ENCODE peak calls at places on chromosome 14, in four cellular contexts. K is DMS79, R is aorta, M is A549. B is an unnamed sample.

GRCh38 chr14:87883750-87884149 is 109.2 kb downstream of the GALC start:
- DNase-seq in R (no peak), M (no peak), K (no peak), B (no peak)

GRCh38 chr14:99318959-99319295 is 46.9 kb upstream of the BCL11B start:
- DNase-seq in M (no peak), K (no peak), R (no peak), B (no peak)

GRCh38 chr14:22319526-22320352 is 269.3 kb downstream of the DAD1 start:
- DNase-seq in M (peak; percentile 73), K (no peak), R (peak; percentile 56), B (no peak)

GRCh38 chr14:100895411-100895810 is 8.1 kb downstream of the RTL1 start:
- DNase-seq in K (no peak), R (no peak), M (no peak), B (no peak)

GRCh38 chr14:21011136-21011535 is 12.0 kb downstream of the SLC39A2 start:
- DNase-seq in R (no peak), K (no peak), M (no peak), B (no peak)

GRCh38 chr14:68945190-68945584 is 33.9 kb downstream of the ACTN1 start:
- DNase-seq in M (no peak), R (no peak), K (no peak), B (no peak)

GRCh38 chr14:70013269-70013873 is 134.2 kb downstream of the SMOC1 start:
- DNase-seq in R (no peak), M (peak; percentile 41), K (no peak), B (no peak)

GRCh38 chr14:92659765-92660561 is 88.5 kb downstream of the LGMN start:
- DNase-seq in K (no peak), M (no peak), R (peak; percentile 83), B (no peak)

GRCh38 chr14:30620178-30620577 is 1.9 kb upstream of the SCFD1 start:
- DNase-seq in M (peak; percentile 7), K (no peak), R (no peak), B (no peak)

GRCh38 chr14:94180655-94181271 is 6.6 kb downstream of the PPP4R4 start:
- DNase-seq in M (peak; percentile 48), R (no peak), K (no peak), B (no peak)

GRCh38 chr14:39219075-39219499 is 14.6 kb upstream of the MIA2 start:
- DNase-seq in M (peak; percentile 45), R (no peak), K (no peak), B (no peak)

GRCh38 chr14:83607682-83608081 is 1922.3 kb upstream of the FLRT2 start:
- DNase-seq in M (no peak), R (no peak), K (no peak), B (no peak)

GRCh38 chr14:31895206-31895605 is 181.9 kb upstream of the ARHGAP5 start:
- DNase-seq in M (no peak), K (no peak), R (no peak), B (no peak)

GRCh38 chr14:58713677-58714076 is 75.9 kb downstream of the DACT1 start:
- DNase-seq in R (no peak), M (no peak), K (no peak), B (no peak)

GRCh38 chr14:65287264-65288131 is 125.0 kb upstream of the FUT8 start:
- DNase-seq in R (no peak), M (no peak), K (no peak), B (no peak)

GRCh38 chr14:91228112-91229004 is 16.1 kb downstream of the GPR68 start:
- DNase-seq in M (no peak), R (no peak), K (no peak), B (no peak)

GRCh38 chr14:65054471-65055085 is 47.7 kb downstream of the MAX start:
- DNase-seq in K (no peak), R (peak; percentile 60), M (no peak), B (peak; percentile 59)

GRCh38 chr14:77490347-77490986 is 8.1 kb downstream of the ISM2 start:
- DNase-seq in K (no peak), R (no peak), M (no peak), B (no peak)

GRCh38 chr14:61553730-61554641 is 141.3 kb upstream of the HIF1A start:
- DNase-seq in M (peak; percentile 97), K (no peak), R (peak; percentile 69), B (peak; percentile 94)

GRCh38 chr14:72638021-72638420 is 255.9 kb downstream of the DPF3 start:
- DNase-seq in M (peak; percentile 41), R (no peak), K (no peak), B (no peak)

B was measured in RWPE2.